ENCODE peak calls at places on chromosomes 13 and 19, in six cellular contexts. B is mesenchymal stem cell, N is DND-41, T is osteoblast, U is mammary epithelial cell, I is neuronal stem cell. H is an unnamed sample.

GRCh38 chr19:35975608-35976214 is 19.3 kb upstream of the SDHAF1 start:
- DNase-seq in B (peak; percentile 40), T (no peak), N (peak; percentile 53), U (no peak), I (peak; percentile 44), H (no peak)

GRCh38 chr13:100563779-100564178 is 24.8 kb downstream of the GGACT start:
- DNase-seq in U (no peak), I (no peak), T (no peak), N (no peak), B (no peak), H (no peak)

GRCh38 chr13:60448907-60449510 is 52.0 kb downstream of the TDRD3 start:
- DNase-seq in I (peak; percentile 27), N (peak; percentile 32), B (peak; percentile 50), T (no peak), U (peak; percentile 27), H (peak; percentile 38)

GRCh38 chr13:77860621-77861020 is 58.0 kb downstream of the EDNRB start:
- DNase-seq in I (no peak), T (no peak), B (peak; percentile 85), N (no peak), U (no peak), H (no peak)

GRCh38 chr13:19587635-19588300 is 26.4 kb upstream of the TPTE2 start:
- DNase-seq in N (peak; percentile 19), T (peak; percentile 62), U (peak; percentile 35), B (peak; percentile 27), I (no peak), H (peak; percentile 59)

GRCh38 chr19:57537953-57538547 is 10.9 kb downstream of the ZNF549 start:
- DNase-seq in B (peak; percentile 11), U (no peak), T (no peak), N (no peak), I (no peak), H (no peak)

GRCh38 chr13:64154514-64154913 is 2738.9 kb upstream of the PCDH20 start:
- DNase-seq in U (no peak), B (peak; percentile 24), N (no peak), T (no peak), I (no peak), H (no peak)

GRCh38 chr19:2309734-2310362 is 1.9 kb upstream of the LINGO3 start:
- DNase-seq in I (no peak), N (peak; percentile 69), U (no peak), T (peak; percentile 92), B (peak; percentile 40), H (no peak)

GRCh38 chr13:97226788-97227627 is 4.9 kb downstream of the MBNL2 start:
- DNase-seq in B (peak; percentile 64), T (no peak), U (no peak), N (peak; percentile 68), I (no peak), H (peak; percentile 24)

GRCh38 chr19:16970821-16971220 is 55.8 kb downstream of the CPAMD8 start:
- DNase-seq in I (no peak), T (no peak), B (no peak), U (no peak), N (no peak), H (no peak)

GRCh38 chr19:33771308-33772101 is 25.2 kb upstream of the KCTD15 start:
- DNase-seq in U (peak; percentile 36), I (peak; percentile 69), B (peak; percentile 58), T (peak; percentile 99), N (peak; percentile 64), H (peak; percentile 73)

GRCh38 chr19:50952890-50953289 is at the start of gene KLK5:
- DNase-seq in U (peak; percentile 75), B (no peak), I (no peak), T (peak; percentile 85), N (no peak), H (no peak)

GRCh38 chr13:108033800-108034707 is 181.3 kb downstream of the LIG4 start:
- DNase-seq in T (no peak), I (no peak), B (peak; percentile 2), U (peak; percentile 14), N (no peak), H (no peak)

GRCh38 chr19:10418281-10419199 is 1.8 kb upstream of the PDE4A start:
- DNase-seq in U (no peak), I (peak; percentile 62), B (no peak), N (peak; percentile 34), T (peak; percentile 90), H (peak; percentile 75)

GRCh38 chr13:98478134-98479129 is 98.5 kb downstream of the STK24 start:
- DNase-seq in B (peak; percentile 68), U (peak; percentile 56), N (no peak), I (peak; percentile 57), T (peak; percentile 91), H (peak; percentile 6)

GRCh38 chr13:74204606-74205312 is 70.6 kb upstream of the KLF12 start:
- DNase-seq in N (no peak), U (no peak), T (no peak), I (no peak), B (no peak), H (no peak)

GRCh38 chr13:26811636-26812035 is 51.0 kb upstream of the GPR12 start:
- DNase-seq in N (no peak), U (no peak), T (no peak), B (no peak), I (no peak), H (no peak)

GRCh38 chr13:25378528-25378927 is 6.8 kb downstream of the ATP8A2 start:
- DNase-seq in B (no peak), I (no peak), N (no peak), U (no peak), T (no peak), H (no peak)

GRCh38 chr13:84491952-84492351 is 609.7 kb upstream of the SLITRK1 start:
- DNase-seq in U (no peak), N (no peak), B (no peak), I (no peak), T (no peak), H (no peak)

GRCh38 chr13:26541678-26542553 is 15.6 kb upstream of the WASF3 start:
- DNase-seq in N (no peak), T (no peak), B (no peak), I (no peak), U (no peak), H (no peak)

GRCh38 chr19:10725415-10725814 is 7.5 kb downstream of the DNM2 start:
- DNase-seq in B (no peak), T (no peak), U (no peak), N (no peak), I (no peak), H (no peak)

GRCh38 chr19:51293571-51294210 is 17.8 kb upstream of the IGLON5 start:
- DNase-seq in I (no peak), T (peak; percentile 61), N (no peak), U (no peak), B (no peak), H (no peak)

GRCh38 chr13:94173312-94173854 is 306.1 kb downstream of the DCT start:
- DNase-seq in U (no peak), T (peak; percentile 41), N (no peak), I (no peak), B (peak; percentile 79), H (no peak)

GRCh38 chr13:111853146-111853545 is 213.8 kb upstream of the SOX1 start:
- DNase-seq in I (no peak), B (no peak), T (no peak), U (no peak), N (no peak), H (no peak)

GRCh38 chr19:49692102-49692599 is 1.2 kb downstream of the CPT1C start:
- DNase-seq in N (no peak), B (no peak), T (peak; percentile 47), U (no peak), I (no peak), H (no peak)

GRCh38 chr19:15369594-15369891 is 10.0 kb downstream of the AKAP8 start:
- DNase-seq in I (no peak), N (no peak), B (no peak), T (peak; percentile 81), U (no peak), H (no peak)
- H3K36me3 ChIP-seq in I (peaks cover 96% of the 10 kb centered on the region), N (peaks cover 99% of the 10 kb centered on the region), B (peaks cover 90% of the 10 kb centered on the region), T (peaks cover 74% of the 10 kb centered on the region), U (peaks cover 32% of the 10 kb centered on the region), H (peaks cover 99% of the 10 kb centered on the region)

DNA sequence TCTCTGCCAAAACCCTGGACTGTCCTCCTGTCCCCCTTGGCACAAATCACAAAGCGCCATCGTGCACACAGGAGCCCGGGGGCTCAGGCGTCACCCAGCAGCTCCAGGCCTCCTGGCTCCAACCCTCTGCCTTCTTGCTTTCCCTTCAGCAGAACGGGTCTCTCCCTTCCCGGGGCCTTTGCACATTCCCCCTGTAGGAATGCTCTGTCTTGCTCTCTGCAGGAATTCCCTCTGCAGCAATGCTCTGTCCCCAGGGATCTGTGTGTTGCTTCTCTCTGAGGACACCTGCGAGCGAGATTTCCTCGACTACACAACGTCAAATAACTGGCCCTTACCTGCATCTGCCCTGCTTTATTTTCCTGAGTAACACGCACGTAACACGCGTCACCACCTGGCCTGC is 13.3 kb upstream of the RASA3 start:
- DNase-seq in B (no peak), T (peak; percentile 73), N (no peak), I (no peak), U (no peak), H (no peak)
- H3K4me2 ChIP-seq in B (no peak overlapping the region), T (no peak overlapping the region), N (no peak overlapping the region), I (no peak overlapping the region), U (no peak overlapping the region), H (no peak overlapping the region)

GRCh38 chr13:54261856-54262255 is 1233.2 kb downstream of the OLFM4 start:
- DNase-seq in T (no peak), I (no peak), U (no peak), B (no peak), N (no peak), H (no peak)
- H3K4me3 ChIP-seq in T (no peak overlapping the region), I (no peak overlapping the region), U (no peak overlapping the region), B (no peak overlapping the region), N (no peak overlapping the region), H (no peak overlapping the region)

GRCh38 chr19:4409123-4409933 is 6.9 kb downstream of the CHAF1A start:
- DNase-seq in N (no peak), T (peak; percentile 32), U (no peak), B (no peak), I (no peak), H (no peak)
- H3K36me3 ChIP-seq in N (peaks cover 84% of the 10 kb centered on the region), T (peaks cover 12% of the 10 kb centered on the region), U (peaks cover 31% of the 10 kb centered on the region), B (peaks cover 28% of the 10 kb centered on the region), I (peaks cover 97% of the 10 kb centered on the region), H (peaks cover 95% of the 10 kb centered on the region)

GRCh38 chr19:32345261-32346207 is at the start of gene ZNF507:
- DNase-seq in I (peak; percentile 76), U (peak; percentile 61), B (peak; percentile 76), T (peak; percentile 98), N (peak; percentile 86), H (peak; percentile 88)
- H3K4me2 ChIP-seq in I (peak within 1 kb of the TSS; percentile 86), U (peak within 1 kb of the TSS; percentile 88), B (peak within 1 kb of the TSS; percentile 75), T (peak within 1 kb of the TSS; percentile 98), N (peak within 1 kb of the TSS; percentile 72), H (peak within 1 kb of the TSS; percentile 73)

DNA sequence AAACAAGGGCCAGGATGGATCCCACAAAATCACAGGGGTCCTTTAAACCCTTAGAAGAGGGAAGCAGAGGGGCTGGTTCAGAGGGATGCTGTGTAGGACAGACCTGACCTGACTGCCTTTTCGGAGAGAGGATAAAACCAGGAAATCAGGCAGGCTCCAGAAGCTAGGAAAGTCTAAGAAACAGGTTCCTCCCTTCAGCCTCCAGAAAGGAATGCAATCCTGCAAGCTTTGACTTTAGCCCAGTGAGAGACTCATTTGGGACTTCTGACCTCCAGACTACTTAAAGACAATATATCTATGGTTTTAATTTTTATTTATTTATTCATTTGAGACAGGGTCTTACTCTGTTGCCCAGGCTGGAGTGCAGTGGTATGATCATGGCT is 5.3 kb downstream of the RAB20 start:
- DNase-seq in T (no peak), I (no peak), N (no peak), U (no peak), B (no peak), H (no peak)
- H3K4me3 ChIP-seq in T (no peak overlapping the region), I (no peak overlapping the region), N (no peak overlapping the region), U (no peak overlapping the region), B (no peak overlapping the region), H (no peak overlapping the region)